ENCODE peak calls at places on chromosomes 2 and 18, in seven cellular contexts. H, V, T, D, U, F and G are unnamed samples.

GRCh38 chr2:100902833-100903405 is 83.0 kb downstream of the NPAS2 start:
- DNase-seq in D (no peak), H (no peak), T (peak), F (peak), V (peak), U (no peak), G (no peak)

GRCh38 chr2:161965994-161966393 is 108.0 kb downstream of the DPP4 start:
- DNase-seq in D (no peak), V (no peak), T (no peak), F (peak), H (no peak), U (no peak), G (no peak)

GRCh38 chr2:132937629-132938028 is 267.6 kb upstream of the LYPD1 start:
- DNase-seq in F (no peak), H (no peak), D (no peak), V (peak), U (no peak), T (no peak), G (no peak)

GRCh38 chr2:215338883-215339679 is 27.2 kb downstream of the ATIC start:
- DNase-seq in T (no peak), F (no peak), V (no peak), H (no peak), U (no peak), D (no peak), G (no peak)

GRCh38 chr2:170530284-170530745 is 184.8 kb upstream of the SP5 start:
- DNase-seq in H (peak), T (peak), F (no peak), D (no peak), V (peak), U (peak), G (peak)

GRCh38 chr2:134711622-134712125 is 7.1 kb downstream of the TMEM163 start:
- DNase-seq in V (no peak), H (peak), D (no peak), T (no peak), F (no peak), U (no peak), G (no peak)

GRCh38 chr2:126381081-126381480 is 274.9 kb upstream of the GYPC start:
- DNase-seq in V (no peak), D (no peak), T (no peak), U (no peak), H (no peak), F (no peak), G (no peak)

GRCh38 chr18:2617974-2618373 is 37.6 kb upstream of the SMCHD1 start:
- DNase-seq in D (no peak), U (no peak), F (no peak), T (no peak), H (no peak), V (no peak), G (no peak)

GRCh38 chr2:6906165-6906751 is 11.0 kb upstream of the RNF144A start:
- DNase-seq in H (no peak), T (no peak), F (no peak), U (no peak), V (no peak), D (no peak), G (no peak)

GRCh38 chr2:144201126-144201525 is 318.8 kb downstream of the ZEB2 start:
- DNase-seq in F (no peak), V (no peak), H (no peak), D (no peak), T (no peak), U (no peak), G (no peak)

GRCh38 chr18:50266248-50266704 is at the start of gene CFAP53:
- DNase-seq in T (peak), D (peak), F (peak), H (peak), U (peak), V (peak), G (peak)

GRCh38 chr18:10588975-10589374 is 63.1 kb downstream of the NAPG start:
- DNase-seq in H (no peak), U (no peak), V (no peak), T (no peak), F (no peak), D (no peak), G (no peak)

GRCh38 chr2:120788349-120788700 is 52.7 kb downstream of the GLI2 start:
- DNase-seq in D (no peak), V (no peak), T (no peak), F (no peak), U (no peak), H (peak), G (no peak)

GRCh38 chr2:156334496-156335478 is 2.3 kb upstream of the NR4A2 start:
- DNase-seq in T (peak), F (peak), U (peak), D (no peak), V (peak), H (peak), G (peak)

GRCh38 chr2:17540813-17541513 is 467 bp downstream of the VSNL1 start:
- DNase-seq in F (no peak), T (no peak), U (no peak), H (no peak), V (no peak), D (no peak), G (peak)

GRCh38 chr2:94763318-94763717 is 107.9 kb upstream of the TEKT4 start:
- DNase-seq in F (no peak), D (no peak), V (no peak), T (no peak), H (no peak), U (no peak), G (no peak)

GRCh38 chr2:55887906-55888625 is 35.5 kb downstream of the EFEMP1 start:
- DNase-seq in H (no peak), T (peak), V (peak), F (peak), U (no peak), D (no peak), G (no peak)

GRCh38 chr2:157106950-157107349 is 150.6 kb upstream of the GALNT5 start:
- DNase-seq in U (no peak), H (no peak), V (no peak), D (no peak), F (no peak), T (peak), G (no peak)

GRCh38 chr2:184835081-184835728 is 236.9 kb downstream of the ZNF804A start:
- DNase-seq in V (peak), H (no peak), D (no peak), T (peak), U (no peak), F (no peak), G (peak)